ENCODE peak calls at places on chromosomes 5 and 9, in five cellular contexts. B is CD4-positive, alpha-beta T cell; E is C1 segment of cervical spinal cord; C is GM10248; D is frontal cortex. O is an unnamed sample.

GRCh38 chr5:45680950-45681349 is 15.2 kb downstream of the HCN1 start:
- DNase-seq in E (no peak), C (no peak), B (no peak), D (no peak), O (no peak)

GRCh38 chr9:113011911-113012381 is at the start of gene ZNF883:
- DNase-seq in D (peak), E (peak), B (peak), C (peak), O (no peak)

GRCh38 chr9:31232485-31232884 is 1152.0 kb upstream of the ACO1 start:
- DNase-seq in C (no peak), D (no peak), B (no peak), E (no peak), O (no peak)

GRCh38 chr9:89874351-89875321 is 269.8 kb downstream of the GADD45G start:
- DNase-seq in E (no peak), B (no peak), D (no peak), C (no peak), O (no peak)

GRCh38 chr5:170791325-170791954 is 7.9 kb downstream of the GABRP start:
- DNase-seq in D (peak), E (peak), B (peak), C (peak), O (peak)

GRCh38 chr5:372911-373709 is 51.6 kb downstream of the AHRR start:
- DNase-seq in E (no peak), D (no peak), C (no peak), B (no peak), O (no peak)

GRCh38 chr5:119274024-119274766 is 81.6 kb upstream of the TNFAIP8 start:
- DNase-seq in B (no peak), C (no peak), E (no peak), D (no peak), O (no peak)

GRCh38 chr9:117121331-117121730 is 293.5 kb downstream of the ASTN2 start:
- DNase-seq in C (no peak), D (no peak), E (no peak), B (no peak), O (no peak)

GRCh38 chr5:177529247-177529901 is 12.6 kb upstream of the DDX41 start:
- DNase-seq in D (no peak), C (no peak), E (no peak), B (no peak), O (no peak)

GRCh38 chr5:139711067-139711851 is 63.1 kb downstream of the CXXC5 start:
- DNase-seq in E (no peak), D (peak), C (peak), B (peak), O (peak)

GRCh38 chr9:130970855-130971254 is 31.8 kb upstream of the FIBCD1 start:
- DNase-seq in E (no peak), C (no peak), D (no peak), B (no peak), O (no peak)